ENCODE peak calls at places on chromosomes 3 and 15, in seven cellular contexts. R, B, Q, N, L, Z and K are unnamed samples.
A peak's percentile ranks its signal among the peaks of the same experiment; 100 is the strongest.

GRCh38 chr3:107987036-107987557 is 103.7 kb downstream of the CD47 start:
- DNase-seq in N (no peak), Q (no peak), R (no peak), Z (no peak), L (no peak), B (no peak), K (peak; percentile 85)

GRCh38 chr3:17535173-17535730 is 207.2 kb downstream of the TBC1D5 start:
- DNase-seq in Z (no peak), L (no peak), Q (no peak), N (no peak), R (no peak), B (no peak), K (no peak)

GRCh38 chr3:103184772-103185171 is 750.0 kb downstream of the ZPLD1 start:
- DNase-seq in Z (no peak), R (no peak), L (no peak), N (no peak), Q (no peak), B (no peak), K (no peak)

GRCh38 chr15:56411122-56411749 is 46.0 kb downstream of the TEX9 start:
- DNase-seq in L (no peak), R (no peak), Z (no peak), Q (no peak), B (no peak), N (no peak), K (peak; percentile 9)

GRCh38 chr15:51132384-51133139 is 37.9 kb upstream of the TNFAIP8L3 start:
- DNase-seq in Q (no peak), L (no peak), R (peak; percentile 34), N (no peak), B (no peak), Z (peak; percentile 72), K (no peak)

GRCh38 chr3:69094467-69095205 is 9.9 kb downstream of the ARL6IP5 start:
- DNase-seq in B (no peak), R (no peak), L (no peak), N (no peak), Q (no peak), Z (no peak), K (no peak)

GRCh38 chr15:42286445-42287029 is 13.3 kb upstream of the TMEM87A start:
- DNase-seq in R (no peak), L (no peak), Z (no peak), Q (no peak), B (no peak), N (no peak), K (no peak)

GRCh38 chr15:25947336-25948080 is 84.4 kb upstream of the ATP10A start:
- DNase-seq in R (peak; percentile 4), L (no peak), N (no peak), B (no peak), Z (peak; percentile 53), Q (no peak), K (no peak)

GRCh38 chr3:29827756-29828155 is 546.9 kb downstream of the RBMS3 start:
- DNase-seq in Z (no peak), Q (no peak), L (no peak), R (no peak), B (no peak), N (no peak), K (no peak)

GRCh38 chr3:19124752-19125151 is 23.6 kb upstream of the KCNH8 start:
- DNase-seq in L (no peak), Q (no peak), R (no peak), Z (no peak), B (no peak), N (no peak), K (no peak)

GRCh38 chr3:193851941-193852674 is 259.1 kb downstream of the OPA1 start:
- DNase-seq in Q (no peak), R (no peak), N (no peak), B (no peak), Z (peak; percentile 58), L (no peak), K (no peak)

GRCh38 chr3:152083058-152083457 is 185.7 kb upstream of the MBNL1 start:
- DNase-seq in Q (no peak), R (no peak), Z (no peak), N (no peak), L (no peak), B (no peak), K (no peak)

GRCh38 chr3:110391640-110392395 is 679.8 kb upstream of the NECTIN3 start:
- DNase-seq in N (no peak), L (no peak), B (no peak), R (no peak), Q (no peak), Z (no peak), K (no peak)

GRCh38 chr3:69009559-69010410 is 3.7 kb downstream of the EOGT start:
- DNase-seq in L (no peak), Q (no peak), R (no peak), B (no peak), Z (no peak), N (no peak), K (peak; percentile 56)

GRCh38 chr15:73165844-73166243 is 113.6 kb downstream of the NEO1 start:
- DNase-seq in R (no peak), Q (no peak), Z (no peak), B (no peak), L (no peak), N (no peak), K (peak; percentile 7)

GRCh38 chr3:53642211-53642610 is 147.8 kb downstream of the CACNA1D start:
- DNase-seq in Z (no peak), B (no peak), R (no peak), N (no peak), L (no peak), Q (no peak), K (no peak)

GRCh38 chr15:43346305-43346704 is 15.9 kb upstream of the LCMT2 start:
- DNase-seq in N (no peak), Z (no peak), Q (no peak), B (no peak), R (no peak), L (no peak), K (no peak)

GRCh38 chr15:88388702-88389101 is 78.5 kb downstream of the MRPL46 start:
- DNase-seq in N (no peak), R (no peak), L (no peak), Q (no peak), B (no peak), Z (no peak), K (no peak)

GRCh38 chr3:13288732-13289718 is 131.1 kb downstream of the NUP210 start:
- DNase-seq in R (no peak), Z (no peak), B (no peak), L (no peak), Q (no peak), N (no peak), K (no peak)

GRCh38 chr15:42072141-42072685 is 22.1 kb downstream of the PLA2G4D start:
- DNase-seq in B (no peak), Z (no peak), R (no peak), N (no peak), Q (no peak), L (no peak), K (no peak)

GRCh38 chr3:78116874-78117273 is 1077.0 kb downstream of the ROBO2 start:
- DNase-seq in N (no peak), L (no peak), Q (no peak), R (no peak), B (no peak), Z (no peak), K (no peak)

GRCh38 chr3:129934234-129935123 is 40.0 kb upstream of the TRH start:
- DNase-seq in B (peak; percentile 45), Z (peak; percentile 64), R (peak; percentile 43), Q (no peak), N (peak; percentile 27), L (peak; percentile 45), K (no peak)

GRCh38 chr3:54211097-54211496 is 88.7 kb downstream of the CACNA2D3 start:
- DNase-seq in N (no peak), Z (no peak), R (no peak), B (no peak), L (no peak), Q (no peak), K (no peak)

GRCh38 chr15:65368646-65369045 is 9.2 kb downstream of the IGDCC3 start:
- DNase-seq in L (no peak), N (no peak), Q (no peak), B (no peak), Z (no peak), R (no peak), K (no peak)

GRCh38 chr15:68818088-68818670 is 2.5 kb downstream of the ANP32A start:
- DNase-seq in N (no peak), Z (peak; percentile 79), B (peak; percentile 68), R (peak; percentile 56), L (peak; percentile 84), Q (no peak), K (no peak)

GRCh38 chr3:53287413-53287734 is 31.6 kb upstream of the TKT start:
- DNase-seq in R (no peak), Q (no peak), N (no peak), Z (no peak), B (no peak), L (no peak), K (no peak)

GRCh38 chr3:55797084-55797483 is 310.0 kb upstream of the WNT5A start:
- DNase-seq in N (no peak), R (no peak), Z (no peak), Q (no peak), L (no peak), B (no peak), K (no peak)

GRCh38 chr3:37967252-37967881 is 23.2 kb upstream of the VILL start:
- DNase-seq in B (peak; percentile 62), N (peak; percentile 40), R (peak; percentile 68), L (peak; percentile 61), Z (peak; percentile 85), Q (peak; percentile 27), K (no peak)